ENCODE peak calls at places on chromosomes 6 and 20, in five cellular contexts. P is M059J; S is brain microvascular endothelial cell; Y is activated CD4-positive, alpha-beta T cell treated with anti-CD3 and anti-CD28 coated beads for 4 hours; I is foreskin fibroblast. J is an unnamed sample.
A peak's percentile ranks its signal among the peaks of the same experiment; 100 is the strongest.

GRCh38 chr6:88629838-88630462 is 333.5 kb downstream of the RNGTT start:
- DNase-seq in Y (no peak), I (no peak), P (no peak), S (peak; percentile 2), J (no peak)

GRCh38 chr6:5208039-5208438 is 52.7 kb downstream of the LYRM4 start:
- DNase-seq in P (no peak), S (no peak), Y (no peak), I (peak; percentile 65), J (no peak)

GRCh38 chr20:50187403-50188051 is 3.1 kb upstream of the CEBPB start:
- DNase-seq in P (peak; percentile 67), I (peak; percentile 75), Y (no peak), S (peak; percentile 42), J (no peak)

GRCh38 chr6:70111737-70112136 is 191.1 kb downstream of the COL9A1 start:
- DNase-seq in P (no peak), Y (no peak), S (no peak), I (no peak), J (no peak)

GRCh38 chr6:44842616-44843015 is 455.1 kb downstream of the CDC5L start:
- DNase-seq in Y (no peak), I (no peak), P (no peak), S (no peak), J (no peak)

GRCh38 chr20:8050117-8050837 is 30.7 kb upstream of the TMX4 start:
- DNase-seq in P (no peak), I (no peak), Y (no peak), S (no peak), J (no peak)

GRCh38 chr6:29845405-29846006 is 17.9 kb downstream of the HLA-G start:
- DNase-seq in I (no peak), P (peak; percentile 42), S (no peak), Y (peak; percentile 47), J (no peak)

GRCh38 chr6:152271681-152272464 is 365.3 kb downstream of the SYNE1 start:
- DNase-seq in S (peak; percentile 12), P (peak; percentile 91), Y (no peak), I (peak; percentile 39), J (no peak)

GRCh38 chr20:58891076-58891685 is 38.7 kb downstream of the GNAS start:
- DNase-seq in I (peak; percentile 87), S (peak; percentile 35), Y (peak; percentile 77), P (peak; percentile 68), J (peak; percentile 77)

GRCh38 chr6:139582956-139583355 is 208.5 kb upstream of the CITED2 start:
- DNase-seq in Y (no peak), I (no peak), P (peak; percentile 60), S (peak; percentile 35), J (no peak)

GRCh38 chr6:88374556-88374955 is 208.4 kb upstream of the CNR1 start:
- DNase-seq in I (no peak), S (no peak), Y (no peak), P (no peak), J (no peak)

GRCh38 chr20:46406986-46407670 is 713 bp upstream of the ELMO2 start:
- DNase-seq in P (no peak), S (no peak), I (no peak), Y (peak; percentile 92), J (peak; percentile 22)

GRCh38 chr6:15260099-15260821 is 14.4 kb downstream of the JARID2 start:
- DNase-seq in Y (no peak), I (peak; percentile 65), S (no peak), P (peak; percentile 84), J (no peak)

GRCh38 chr6:54244430-54244829 is 63.8 kb upstream of the TINAG start:
- DNase-seq in P (peak; percentile 37), S (no peak), I (peak; percentile 62), Y (no peak), J (no peak)

GRCh38 chr20:36467076-36467999 is 74.0 kb upstream of the MYL9 start:
- DNase-seq in S (no peak), I (peak; percentile 67), P (no peak), Y (peak; percentile 45), J (no peak)